ENCODE peak calls at places on chromosomes 7 and 10, in eight cellular contexts. H, T, K, E, L, F, A and V are unnamed samples.

GRCh38 chr10:61634711-61635110 is 28.0 kb upstream of the CABCOCO1 start:
- DNase-seq in K (no peak), T (no peak), F (no peak), L (no peak), H (no peak), A (no peak), E (no peak), V (no peak)

GRCh38 chr7:130845581-130846085 is 111.6 kb upstream of the KLF14 start:
- DNase-seq in E (no peak), F (no peak), T (no peak), A (peak), K (no peak), H (no peak), L (no peak), V (peak)

GRCh38 chr7:50339990-50340500 is 35.5 kb downstream of the IKZF1 start:
- DNase-seq in K (no peak), T (no peak), A (no peak), L (no peak), H (peak), E (no peak), F (no peak), V (no peak)

GRCh38 chr10:101291254-101292193 is 62.3 kb upstream of the LBX1 start:
- DNase-seq in T (no peak), A (no peak), L (peak), H (peak), F (peak), K (no peak), E (peak), V (no peak)

GRCh38 chr10:110876788-110877187 is 5.1 kb downstream of the PDCD4 start:
- DNase-seq in F (no peak), L (no peak), K (no peak), T (no peak), H (no peak), A (no peak), E (no peak), V (no peak)

GRCh38 chr7:80770675-80771081 is 132.2 kb downstream of the CD36 start:
- DNase-seq in L (no peak), F (peak), T (no peak), H (peak), K (no peak), E (no peak), A (no peak), V (no peak)

GRCh38 chr7:144821069-144821468 is 14.8 kb downstream of the TPK1 start:
- DNase-seq in E (no peak), T (no peak), K (no peak), H (no peak), A (no peak), F (no peak), L (no peak), V (no peak)

GRCh38 chr10:53997953-53998352 is 803.1 kb downstream of the PCDH15 start:
- DNase-seq in E (no peak), H (peak), K (no peak), A (no peak), F (no peak), T (no peak), L (peak), V (no peak)

GRCh38 chr10:123797813-123798212 is 93.8 kb downstream of the CPXM2 start:
- DNase-seq in L (no peak), E (no peak), K (peak), F (no peak), A (no peak), H (no peak), T (no peak), V (no peak)

GRCh38 chr10:104061196-104061595 is 24.5 kb downstream of the COL17A1 start:
- DNase-seq in T (no peak), K (no peak), L (no peak), H (no peak), E (no peak), A (no peak), F (no peak), V (no peak)

GRCh38 chr7:716212-716611 is 10.3 kb upstream of the DNAAF5 start:
- DNase-seq in T (no peak), L (peak), H (no peak), K (peak), E (no peak), F (no peak), A (no peak), V (no peak)

GRCh38 chr10:55704950-55705349 is 656.1 kb downstream of the ZWINT start:
- DNase-seq in A (no peak), E (no peak), T (no peak), K (no peak), H (no peak), F (no peak), L (no peak), V (no peak)

GRCh38 chr7:7424151-7424873 is 111.4 kb downstream of the COL28A1 start:
- DNase-seq in H (peak), T (peak), L (peak), A (peak), F (no peak), E (peak), K (no peak), V (peak)

GRCh38 chr7:50359258-50359994 is 54.9 kb downstream of the IKZF1 start:
- DNase-seq in T (no peak), H (no peak), E (no peak), L (no peak), K (no peak), A (no peak), F (no peak), V (no peak)

GRCh38 chr10:57867226-57867625 is 400.5 kb downstream of the IPMK start:
- DNase-seq in K (no peak), A (no peak), E (no peak), F (no peak), L (no peak), H (no peak), T (no peak), V (no peak)

GRCh38 chr7:148866362-148866761 is 17.7 kb downstream of the EZH2 start:
- DNase-seq in T (no peak), E (no peak), F (no peak), H (no peak), A (no peak), K (no peak), L (no peak), V (no peak)

GRCh38 chr7:17299477-17299991 is 1.1 kb downstream of the AHR start:
- DNase-seq in L (peak), A (peak), T (no peak), E (no peak), H (peak), F (peak), K (no peak), V (peak)

DNA sequence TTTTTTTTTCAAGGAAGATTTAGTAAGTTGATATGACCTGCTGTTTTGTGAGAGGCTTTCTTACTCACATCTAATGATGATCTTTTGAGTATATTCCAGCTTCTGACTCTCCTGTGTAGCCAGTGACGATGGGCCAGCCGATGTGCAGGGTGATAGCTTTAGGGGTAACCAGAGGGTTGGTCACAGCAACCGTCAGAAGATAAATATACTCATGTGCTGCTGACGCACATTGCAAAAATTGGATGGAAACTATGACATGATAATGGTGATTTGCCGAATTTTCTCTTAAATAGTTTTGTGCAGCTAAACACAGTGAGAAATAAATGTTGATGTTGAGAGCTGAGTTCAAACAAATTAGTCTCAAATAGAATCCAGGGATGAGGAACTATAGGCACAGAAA is 29.5 kb downstream of the R3HCC1L start:
- DNase-seq in L (no peak), T (no peak), H (no peak), E (no peak), F (no peak), A (no peak), K (no peak), V (no peak)
- H3K27ac ChIP-seq in L (no peak), T (no peak), H (no peak), E (no peak), F (no peak), A (no peak), K (no peak), V (no peak)

GRCh38 chr7:46385662-46386309 is 464.7 kb upstream of the IGFBP3 start:
- DNase-seq in F (no peak), K (no peak), T (no peak), E (no peak), A (no peak), L (no peak), H (no peak), V (peak)

GRCh38 chr7:46389131-46389530 is 468.1 kb upstream of the IGFBP3 start:
- DNase-seq in A (no peak), F (no peak), T (no peak), E (no peak), L (no peak), H (no peak), K (no peak), V (no peak)

GRCh38 chr7:46386428-46387399 is 465.6 kb upstream of the IGFBP3 start:
- DNase-seq in H (peak), T (no peak), E (no peak), L (no peak), F (no peak), K (no peak), A (no peak), V (no peak)

GRCh38 chr7:46390042-46390441 is 469.0 kb upstream of the IGFBP3 start:
- DNase-seq in L (no peak), A (no peak), H (peak), F (no peak), T (no peak), K (no peak), E (no peak), V (no peak)

DNA sequence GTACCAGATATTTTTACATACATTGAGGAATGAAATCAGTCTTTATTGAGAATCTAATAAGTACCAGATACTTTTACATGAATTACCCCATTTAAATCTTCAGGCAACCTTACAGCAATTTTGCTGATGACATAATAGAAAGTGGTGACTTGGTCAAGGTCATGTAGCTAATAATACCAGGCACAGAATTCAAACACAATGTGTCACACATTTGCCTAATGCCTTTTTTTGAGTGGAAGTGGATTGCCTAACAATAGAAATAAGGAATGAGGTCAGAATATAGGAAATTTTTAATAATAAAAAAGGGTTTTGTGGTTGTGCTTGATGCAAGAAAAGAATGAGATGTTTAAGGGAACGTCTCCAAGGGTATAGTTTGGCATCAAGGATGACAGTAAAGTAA is 466.6 kb upstream of the IGFBP3 start:
- DNase-seq in E (no peak), L (no peak), A (no peak), F (no peak), K (no peak), H (no peak), T (no peak), V (no peak)
- H3K27ac ChIP-seq in E (no peak), L (no peak), A (no peak), F (no peak), K (no peak), H (no peak), T (no peak), V (no peak)

GRCh38 chr10:130301026-130301892 is 165.1 kb downstream of the GLRX3 start:
- DNase-seq in F (no peak), K (no peak), T (no peak), A (no peak), E (no peak), H (no peak), L (no peak), V (peak)

GRCh38 chr10:130300608-130301025 is 164.4 kb downstream of the GLRX3 start:
- DNase-seq in A (no peak), E (no peak), K (no peak), F (no peak), L (no peak), H (no peak), T (no peak), V (no peak)
- H3K27ac ChIP-seq in A (no peak), E (no peak), K (no peak), F (no peak), L (no peak), H (no peak), T (no peak), V (no peak)

GRCh38 chr10:3568392-3568791 is 216.6 kb downstream of the KLF6 start:
- DNase-seq in A (no peak), L (no peak), F (no peak), H (no peak), T (no peak), K (no peak), E (no peak), V (no peak)

GRCh38 chr10:3570330-3570729 is 214.7 kb downstream of the KLF6 start:
- DNase-seq in A (no peak), E (no peak), H (no peak), L (no peak), T (no peak), K (no peak), F (no peak), V (no peak)

GRCh38 chr10:3571310-3571825 is 213.6 kb downstream of the KLF6 start:
- DNase-seq in T (no peak), H (no peak), E (no peak), L (no peak), K (no peak), A (no peak), F (no peak), V (no peak)

GRCh38 chr10:3568983-3569382 is 216.0 kb downstream of the KLF6 start:
- DNase-seq in E (no peak), A (no peak), L (no peak), H (no peak), K (no peak), T (no peak), F (no peak), V (no peak)

GRCh38 chr10:3570855-3571266 is 214.1 kb downstream of the KLF6 start:
- DNase-seq in H (no peak), F (no peak), L (no peak), A (no peak), T (peak), E (peak), K (no peak), V (no peak)
- H3K27ac ChIP-seq in H (no peak), F (no peak), L (no peak), A (no peak), T (peak), E (no peak), K (no peak), V (no peak)

GRCh38 chr10:78634389-78634815 is 434.4 kb upstream of the ZMIZ1 start:
- DNase-seq in T (no peak), L (peak), F (no peak), A (peak), H (peak), K (no peak), E (no peak), V (no peak)

GRCh38 chr10:78630944-78631838 is 437.6 kb upstream of the ZMIZ1 start:
- DNase-seq in F (no peak), E (no peak), L (no peak), A (no peak), H (no peak), T (peak), K (no peak), V (no peak)

GRCh38 chr10:78627254-78627795 is 441.4 kb upstream of the ZMIZ1 start:
- DNase-seq in H (no peak), K (no peak), E (no peak), F (no peak), T (no peak), L (no peak), A (no peak), V (no peak)

GRCh38 chr10:78626471-78626870 is 442.3 kb upstream of the ZMIZ1 start:
- DNase-seq in T (no peak), F (no peak), H (peak), L (no peak), E (no peak), A (peak), K (no peak), V (no peak)

DNA sequence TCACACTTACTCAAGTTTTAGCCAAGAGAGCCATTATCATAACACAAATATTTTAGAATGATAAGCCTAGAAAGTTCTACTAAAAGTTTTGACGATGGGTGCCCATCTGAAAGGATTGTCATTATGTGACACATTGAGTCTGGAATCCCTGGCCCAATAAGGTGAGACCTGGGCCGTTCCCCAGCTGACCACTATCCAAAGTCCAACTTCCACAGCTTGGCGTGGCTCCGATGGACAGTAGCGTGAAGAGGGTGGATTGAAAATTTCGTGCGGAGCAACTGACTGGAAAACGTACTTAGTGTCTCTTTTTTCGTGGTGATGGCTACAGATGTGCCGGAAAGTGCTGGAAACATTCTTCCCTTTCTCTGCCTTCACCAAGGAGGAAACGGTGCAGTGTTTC is 439.0 kb upstream of the ZMIZ1 start:
- DNase-seq in K (no peak), T (no peak), A (no peak), F (no peak), H (no peak), E (no peak), L (no peak), V (no peak)
- H3K27ac ChIP-seq in K (no peak), T (no peak), A (no peak), F (no peak), H (no peak), E (no peak), L (no peak), V (no peak)

GRCh38 chr7:75987026-75987804 is 7.2 kb downstream of the TMEM120A start:
- DNase-seq in K (no peak), L (peak), F (no peak), T (no peak), H (no peak), E (peak), A (no peak), V (no peak)

GRCh38 chr7:75989726-75990388 is 4.5 kb downstream of the TMEM120A start:
- DNase-seq in F (no peak), K (no peak), H (no peak), A (no peak), L (no peak), T (peak), E (peak), V (no peak)

GRCh38 chr7:75987805-75988630 is 6.4 kb downstream of the TMEM120A start:
- DNase-seq in H (no peak), F (no peak), A (no peak), E (no peak), L (no peak), T (no peak), K (no peak), V (no peak)

GRCh38 chr7:75991531-75992082 is 2.8 kb downstream of the TMEM120A start:
- DNase-seq in L (no peak), K (no peak), T (no peak), F (no peak), A (no peak), H (no peak), E (no peak), V (no peak)

GRCh38 chr7:75989084-75989725 is 5.2 kb downstream of the TMEM120A start:
- DNase-seq in L (no peak), A (no peak), H (peak), T (no peak), K (no peak), E (peak), F (no peak), V (no peak)
- H3K27ac ChIP-seq in L (no peak), A (no peak), H (no peak), T (peak), K (peak), E (peak), F (no peak), V (no peak)

DNA sequence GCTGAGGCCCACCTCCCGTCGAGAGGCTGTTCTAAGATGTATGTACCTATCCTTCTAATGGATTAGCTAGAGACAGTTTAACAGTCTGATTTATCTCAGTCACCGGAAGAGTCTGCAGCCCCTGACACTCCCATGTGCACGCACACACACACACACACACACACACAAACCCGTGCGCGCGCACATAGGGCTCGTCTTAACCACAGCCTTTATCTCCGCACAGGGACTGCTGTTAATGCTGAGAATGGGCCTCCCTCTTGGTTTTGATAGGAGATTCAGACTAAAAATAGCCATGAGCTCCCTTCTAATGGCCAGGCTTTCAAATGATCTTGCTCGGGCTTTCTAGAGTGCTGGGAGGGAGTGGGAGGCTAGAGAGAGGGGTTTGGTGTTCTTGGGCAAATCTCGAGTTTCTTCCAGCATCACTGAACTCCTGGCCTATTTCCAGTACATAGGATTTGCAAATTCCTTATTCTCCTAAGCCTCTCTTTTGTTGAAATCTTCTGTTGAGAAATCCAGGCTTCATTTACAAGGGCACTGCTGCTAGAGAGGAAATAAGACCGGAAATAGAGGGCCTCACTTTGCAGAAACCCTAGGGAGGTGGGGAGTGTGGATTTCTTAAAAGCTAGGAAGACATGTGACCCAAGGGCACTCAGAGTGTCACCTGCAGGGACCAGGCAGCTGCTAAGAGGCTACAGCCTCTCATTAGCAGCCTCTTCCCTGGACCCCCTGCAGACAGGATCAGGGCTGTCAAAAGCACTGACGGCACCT is 2.4 kb downstream of the TMEM72 start:
- DNase-seq in L (peak), H (no peak), E (no peak), F (no peak), T (no peak), K (no peak), A (no peak), V (no peak)
- H3K27ac ChIP-seq in L (peak), H (no peak), E (no peak), F (peak), T (no peak), K (no peak), A (no peak), V (no peak)

GRCh38 chr7:107258737-107259136 is 89.9 kb downstream of the HBP1 start:
- DNase-seq in T (no peak), K (no peak), E (no peak), F (no peak), H (no peak), A (no peak), L (no peak), V (no peak)
- H3K27ac ChIP-seq in T (no peak), K (no peak), E (no peak), F (no peak), H (no peak), A (no peak), L (no peak), V (no peak)